ENCODE peak calls at places on chromosomes 16 and 17, in six cellular contexts. One of them, this sample, is unnamed. For H3K4me1, the result is how much of the 10 kb centered on the place peaks cover.

GRCh38 chr16:57303910-57304168 is 19.4 kb upstream of the PLLP start:
- DNase-seq in tibial artery: no peak
- DNase-seq in CD8-positive, alpha-beta memory T cell: no peak
- DNase-seq in HCT116: no peak
- DNase-seq in heart right ventricle: no peak
- DNase-seq in MM.1S: no peak
- DNase-seq in this sample: no peak

GRCh38 chr16:6541262-6541661 is 791.4 kb upstream of the RBFOX1 start:
- DNase-seq in tibial artery: no peak
- DNase-seq in CD8-positive, alpha-beta memory T cell: no peak
- DNase-seq in HCT116: no peak
- DNase-seq in heart right ventricle: no peak
- DNase-seq in MM.1S: no peak
- DNase-seq in this sample: no peak

GRCh38 chr17:48113201-48113676 is 5.7 kb downstream of the SNX11 start:
- DNase-seq in tibial artery: peak
- DNase-seq in CD8-positive, alpha-beta memory T cell: peak
- DNase-seq in HCT116: no peak
- DNase-seq in heart right ventricle: no peak
- DNase-seq in MM.1S: no peak
- DNase-seq in this sample: no peak

GRCh38 chr16:2882460-2883026 is 472 bp upstream of the FLYWCH2 start:
- DNase-seq in tibial artery: peak
- DNase-seq in CD8-positive, alpha-beta memory T cell: peak
- DNase-seq in HCT116: peak
- DNase-seq in heart right ventricle: peak
- DNase-seq in MM.1S: peak
- DNase-seq in this sample: peak

GRCh38 chr17:4549781-4550533 is 5.2 kb downstream of the MYBBP1A start:
- DNase-seq in tibial artery: no peak
- DNase-seq in CD8-positive, alpha-beta memory T cell: no peak
- DNase-seq in HCT116: no peak
- DNase-seq in heart right ventricle: no peak
- DNase-seq in MM.1S: no peak
- DNase-seq in this sample: no peak

GRCh38 chr16:78957328-78958100 is 643.0 kb downstream of the MAF start:
- DNase-seq in tibial artery: no peak
- DNase-seq in CD8-positive, alpha-beta memory T cell: no peak
- DNase-seq in HCT116: no peak
- DNase-seq in heart right ventricle: no peak
- DNase-seq in MM.1S: peak
- DNase-seq in this sample: no peak

GRCh38 chr16:86775401-86775985 is 197.1 kb downstream of the FOXL1 start:
- DNase-seq in tibial artery: no peak
- DNase-seq in CD8-positive, alpha-beta memory T cell: no peak
- DNase-seq in HCT116: no peak
- DNase-seq in heart right ventricle: no peak
- DNase-seq in MM.1S: no peak
- DNase-seq in this sample: no peak

GRCh38 chr17:47401100-47401499 is 77.3 kb downstream of the EFCAB13 start:
- DNase-seq in tibial artery: no peak
- DNase-seq in CD8-positive, alpha-beta memory T cell: no peak
- DNase-seq in HCT116: no peak
- DNase-seq in heart right ventricle: no peak
- DNase-seq in MM.1S: no peak
- DNase-seq in this sample: no peak

GRCh38 chr17:42199411-42200011 is 5.2 kb upstream of the GHDC start:
- DNase-seq in tibial artery: no peak
- DNase-seq in CD8-positive, alpha-beta memory T cell: no peak
- DNase-seq in HCT116: no peak
- DNase-seq in heart right ventricle: no peak
- DNase-seq in MM.1S: no peak
- DNase-seq in this sample: no peak

GRCh38 chr17:1100382-1100781 is 79.4 kb downstream of the ABR start:
- DNase-seq in tibial artery: no peak
- DNase-seq in CD8-positive, alpha-beta memory T cell: no peak
- DNase-seq in HCT116: no peak
- DNase-seq in heart right ventricle: no peak
- DNase-seq in MM.1S: no peak
- DNase-seq in this sample: no peak

GRCh38 chr17:42617956-42618431 is 8.5 kb downstream of the TUBG1 start:
- DNase-seq in tibial artery: no peak
- DNase-seq in CD8-positive, alpha-beta memory T cell: no peak
- DNase-seq in HCT116: no peak
- DNase-seq in heart right ventricle: no peak
- DNase-seq in MM.1S: peak
- DNase-seq in this sample: no peak

GRCh38 chr17:60039096-60039495 is 39.6 kb downstream of the HEATR6 start:
- DNase-seq in tibial artery: no peak
- DNase-seq in CD8-positive, alpha-beta memory T cell: no peak
- DNase-seq in HCT116: no peak
- DNase-seq in heart right ventricle: no peak
- DNase-seq in MM.1S: no peak
- DNase-seq in this sample: no peak

GRCh38 chr17:43584666-43585102 is 38.5 kb upstream of the ETV4 start:
- DNase-seq in tibial artery: no peak
- DNase-seq in CD8-positive, alpha-beta memory T cell: no peak
- DNase-seq in HCT116: no peak
- DNase-seq in heart right ventricle: no peak
- DNase-seq in MM.1S: no peak
- DNase-seq in this sample: no peak

GRCh38 chr16:10867199-10867598 is 9.8 kb upstream of the CIITA start:
- DNase-seq in tibial artery: no peak
- DNase-seq in CD8-positive, alpha-beta memory T cell: no peak
- DNase-seq in HCT116: no peak
- DNase-seq in heart right ventricle: no peak
- DNase-seq in MM.1S: no peak
- DNase-seq in this sample: no peak

GRCh38 chr16:51394401-51394800 is 243.3 kb upstream of the SALL1 start:
- DNase-seq in tibial artery: no peak
- DNase-seq in CD8-positive, alpha-beta memory T cell: no peak
- DNase-seq in HCT116: no peak
- DNase-seq in heart right ventricle: no peak
- DNase-seq in MM.1S: no peak
- DNase-seq in this sample: no peak

GRCh38 chr17:40097931-40098845 is 2.2 kb downstream of the NR1D1 start:
- DNase-seq in tibial artery: peak
- DNase-seq in CD8-positive, alpha-beta memory T cell: no peak
- DNase-seq in HCT116: no peak
- DNase-seq in heart right ventricle: peak
- DNase-seq in MM.1S: peak
- DNase-seq in this sample: peak

GRCh38 chr17:40522250-40522960 is 21.0 kb upstream of the TNS4 start:
- DNase-seq in tibial artery: no peak
- DNase-seq in CD8-positive, alpha-beta memory T cell: no peak
- DNase-seq in HCT116: no peak
- DNase-seq in heart right ventricle: no peak
- DNase-seq in MM.1S: no peak
- DNase-seq in this sample: no peak

GRCh38 chr16:50208460-50208931 is 55.4 kb downstream of the TENT4B start:
- DNase-seq in tibial artery: no peak
- DNase-seq in CD8-positive, alpha-beta memory T cell: no peak
- DNase-seq in HCT116: no peak
- DNase-seq in heart right ventricle: no peak
- DNase-seq in MM.1S: no peak
- DNase-seq in this sample: no peak

GRCh38 chr16:67087291-67087690 is 22.4 kb upstream of the PHAF1 start:
- DNase-seq in tibial artery: no peak
- DNase-seq in CD8-positive, alpha-beta memory T cell: no peak
- DNase-seq in HCT116: no peak
- DNase-seq in heart right ventricle: no peak
- DNase-seq in MM.1S: no peak
- DNase-seq in this sample: no peak

GRCh38 chr17:61874075-61874474 is 10.7 kb upstream of the BRIP1 start:
- DNase-seq in tibial artery: no peak
- DNase-seq in CD8-positive, alpha-beta memory T cell: no peak
- DNase-seq in HCT116: no peak
- DNase-seq in heart right ventricle: no peak
- DNase-seq in MM.1S: no peak
- DNase-seq in this sample: no peak

GRCh38 chr17:8326591-8327583 is 12.8 kb upstream of the ODF4 start:
- DNase-seq in tibial artery: peak
- DNase-seq in CD8-positive, alpha-beta memory T cell: peak
- DNase-seq in HCT116: no peak
- DNase-seq in heart right ventricle: peak
- DNase-seq in MM.1S: no peak
- DNase-seq in this sample: no peak

GRCh38 chr17:66304304-66305174 is 2.1 kb downstream of the PRKCA start:
- DNase-seq in tibial artery: no peak
- DNase-seq in CD8-positive, alpha-beta memory T cell: no peak
- DNase-seq in HCT116: no peak
- DNase-seq in heart right ventricle: no peak
- DNase-seq in MM.1S: no peak
- DNase-seq in this sample: no peak

GRCh38 chr17:10156579-10157488 is 41.6 kb downstream of the GAS7 start:
- DNase-seq in tibial artery: peak
- DNase-seq in CD8-positive, alpha-beta memory T cell: peak
- DNase-seq in HCT116: no peak
- DNase-seq in heart right ventricle: peak
- DNase-seq in MM.1S: no peak
- DNase-seq in this sample: no peak

GRCh38 chr17:34579017-34579946 is at the start of gene TMEM132E:
- DNase-seq in tibial artery: peak
- DNase-seq in CD8-positive, alpha-beta memory T cell: no peak
- DNase-seq in HCT116: no peak
- DNase-seq in heart right ventricle: peak
- DNase-seq in MM.1S: no peak
- DNase-seq in this sample: peak

GRCh38 chr16:68279726-68280125 is 15.4 kb downstream of the SLC7A6 start:
- DNase-seq in tibial artery: no peak
- DNase-seq in CD8-positive, alpha-beta memory T cell: no peak
- DNase-seq in HCT116: no peak
- DNase-seq in heart right ventricle: no peak
- DNase-seq in MM.1S: no peak
- DNase-seq in this sample: no peak

GRCh38 chr16:68283346-68283745 is 19.0 kb downstream of the SLC7A6 start:
- DNase-seq in tibial artery: no peak
- DNase-seq in CD8-positive, alpha-beta memory T cell: no peak
- DNase-seq in HCT116: no peak
- DNase-seq in heart right ventricle: no peak
- DNase-seq in MM.1S: no peak
- DNase-seq in this sample: no peak

GRCh38 chr16:68280160-68280559 is 15.8 kb downstream of the SLC7A6 start:
- DNase-seq in tibial artery: no peak
- DNase-seq in CD8-positive, alpha-beta memory T cell: no peak
- DNase-seq in HCT116: no peak
- DNase-seq in heart right ventricle: no peak
- DNase-seq in MM.1S: no peak
- DNase-seq in this sample: no peak

GRCh38 chr16:68282064-68282452 is 17.7 kb downstream of the SLC7A6 start:
- DNase-seq in tibial artery: no peak
- DNase-seq in CD8-positive, alpha-beta memory T cell: no peak
- DNase-seq in HCT116: no peak
- DNase-seq in heart right ventricle: no peak
- DNase-seq in MM.1S: no peak
- DNase-seq in this sample: no peak

DNA sequence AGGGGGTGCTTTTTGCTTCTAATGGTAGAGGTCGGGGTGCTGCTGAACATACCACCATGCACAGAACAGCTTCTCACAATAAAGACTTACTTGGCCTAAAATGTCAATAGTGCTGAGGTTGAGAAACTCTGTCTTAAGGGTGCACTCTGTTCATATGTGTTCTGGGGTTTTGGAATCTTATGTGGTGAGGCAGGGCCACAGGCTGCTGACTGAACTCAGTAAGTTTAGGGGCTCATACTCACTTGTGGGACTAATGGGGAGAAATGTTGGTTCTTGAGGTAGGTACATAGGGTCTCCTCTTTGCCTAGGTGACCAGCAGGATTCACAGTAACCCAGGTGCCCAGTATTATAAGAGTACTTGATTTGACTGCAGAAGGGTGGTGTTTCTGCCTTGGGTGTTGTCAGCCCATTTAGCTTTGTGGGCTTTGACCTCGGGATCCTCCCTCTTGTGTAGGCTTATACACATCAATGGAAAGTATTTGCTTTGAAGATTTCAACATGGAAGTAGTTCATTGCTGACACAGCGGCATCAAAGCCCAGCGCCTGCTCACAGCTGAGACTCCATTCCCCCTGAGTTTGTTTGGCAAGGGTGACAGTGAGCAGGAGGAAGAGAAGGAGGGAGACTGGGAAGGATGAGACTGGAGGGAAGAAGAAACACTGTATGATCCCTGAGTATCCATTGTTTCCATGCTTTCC is 17.2 kb downstream of the SLC7A6 start:
- DNase-seq in tibial artery: no peak
- DNase-seq in CD8-positive, alpha-beta memory T cell: no peak
- DNase-seq in HCT116: no peak
- DNase-seq in heart right ventricle: no peak
- DNase-seq in MM.1S: no peak
- DNase-seq in this sample: no peak
- H3K4me1 ChIP-seq in tibial artery: under half
- H3K4me1 ChIP-seq in CD8-positive, alpha-beta memory T cell: half or more
- H3K4me1 ChIP-seq in HCT116: under half
- H3K4me1 ChIP-seq in heart right ventricle: under half
- H3K4me1 ChIP-seq in MM.1S: half or more
- H3K4me1 ChIP-seq in this sample: under half

GRCh38 chr16:90077240-90077756 is at the start of gene PRDM7:
- DNase-seq in tibial artery: peak
- DNase-seq in CD8-positive, alpha-beta memory T cell: peak
- DNase-seq in HCT116: peak
- DNase-seq in heart right ventricle: peak
- DNase-seq in MM.1S: peak
- DNase-seq in this sample: peak
- H3K27ac ChIP-seq in tibial artery: no peak
- H3K27ac ChIP-seq in CD8-positive, alpha-beta memory T cell: no peak
- H3K27ac ChIP-seq in HCT116: peak
- H3K27ac ChIP-seq in heart right ventricle: no peak
- H3K27ac ChIP-seq in MM.1S: peak
- H3K27ac ChIP-seq in this sample: no peak

GRCh38 chr16:4972938-4973587 is 14.9 kb downstream of the SEC14L5 start:
- DNase-seq in tibial artery: no peak
- DNase-seq in CD8-positive, alpha-beta memory T cell: no peak
- DNase-seq in HCT116: no peak
- DNase-seq in heart right ventricle: no peak
- DNase-seq in MM.1S: no peak
- DNase-seq in this sample: no peak
- H3K4me1 ChIP-seq in tibial artery: under half
- H3K4me1 ChIP-seq in CD8-positive, alpha-beta memory T cell: under half
- H3K4me1 ChIP-seq in HCT116: under half
- H3K4me1 ChIP-seq in heart right ventricle: under half
- H3K4me1 ChIP-seq in MM.1S: under half
- H3K4me1 ChIP-seq in this sample: under half

GRCh38 chr16:29814592-29814991 is 1.4 kb upstream of the PAGR1 start:
- DNase-seq in tibial artery: no peak
- DNase-seq in CD8-positive, alpha-beta memory T cell: no peak
- DNase-seq in HCT116: no peak
- DNase-seq in heart right ventricle: no peak
- DNase-seq in MM.1S: no peak
- DNase-seq in this sample: no peak

GRCh38 chr16:29811170-29811895 is 660 bp upstream of the PRRT2 start:
- DNase-seq in tibial artery: peak
- DNase-seq in CD8-positive, alpha-beta memory T cell: peak
- DNase-seq in HCT116: peak
- DNase-seq in heart right ventricle: peak
- DNase-seq in MM.1S: peak
- DNase-seq in this sample: peak

GRCh38 chr16:29811896-29812665 is at the start of gene PRRT2:
- DNase-seq in tibial artery: peak
- DNase-seq in CD8-positive, alpha-beta memory T cell: no peak
- DNase-seq in HCT116: no peak
- DNase-seq in heart right ventricle: peak
- DNase-seq in MM.1S: peak
- DNase-seq in this sample: peak

GRCh38 chr16:29813644-29814562 is 1.9 kb downstream of the PRRT2 start:
- DNase-seq in tibial artery: no peak
- DNase-seq in CD8-positive, alpha-beta memory T cell: no peak
- DNase-seq in HCT116: no peak
- DNase-seq in heart right ventricle: no peak
- DNase-seq in MM.1S: no peak
- DNase-seq in this sample: no peak

GRCh38 chr16:29812754-29813643 is 1.0 kb downstream of the PRRT2 start:
- DNase-seq in tibial artery: no peak
- DNase-seq in CD8-positive, alpha-beta memory T cell: no peak
- DNase-seq in HCT116: no peak
- DNase-seq in heart right ventricle: no peak
- DNase-seq in MM.1S: no peak
- DNase-seq in this sample: no peak
- H3K27ac ChIP-seq in tibial artery: peak
- H3K27ac ChIP-seq in CD8-positive, alpha-beta memory T cell: no peak
- H3K27ac ChIP-seq in HCT116: peak
- H3K27ac ChIP-seq in heart right ventricle: peak
- H3K27ac ChIP-seq in MM.1S: no peak
- H3K27ac ChIP-seq in this sample: peak

This sample was measured in thoracic aorta.